ENCODE peak calls at places on chromosomes 7 and 10, in ten cellular contexts. G is occipital lobe; H is hypothalamus; C is fibroblast of the conjunctiva; E is DMS153; A is sciatic nerve; S is stimulated activated CD4-positive, alpha-beta T cell treated with anti-CD3 and anti-CD28 coated beads, TNF-alpha, amount 100 ng/mL, for 24 hours; B is IMR-90; J is glutamatergic neuron; T is ELR. I is an unnamed sample.

GRCh38 chr10:785539-786214 is 96.2 kb upstream of the DIP2C start:
- DNase-seq in G (no peak), B (no peak), J (no peak), A (no peak), H (no peak), C (no peak), T (no peak), S (no peak), E (no peak), I (no peak)

GRCh38 chr10:13340626-13341370 is 7.3 kb downstream of the SEPHS1 start:
- DNase-seq in E (no peak), B (no peak), J (no peak), A (no peak), C (no peak), H (no peak), G (no peak), S (no peak), T (no peak), I (no peak)

GRCh38 chr10:7306147-7306546 is 104.7 kb downstream of the SFMBT2 start:
- DNase-seq in S (no peak), G (no peak), C (no peak), H (no peak), A (no peak), E (no peak), B (peak), T (no peak), J (no peak), I (no peak)

GRCh38 chr10:104246981-104247380 is 7.7 kb upstream of the GSTO1 start:
- DNase-seq in C (peak), A (no peak), B (peak), J (no peak), G (no peak), H (no peak), E (no peak), T (peak), S (no peak), I (no peak)

GRCh38 chr10:5291501-5292195 is 73.1 kb upstream of the UCN3 start:
- DNase-seq in J (no peak), S (no peak), T (peak), A (no peak), G (no peak), C (peak), H (no peak), B (peak), E (peak), I (no peak)

GRCh38 chr10:105742923-105743322 is 1101.8 kb downstream of the SORCS3 start:
- DNase-seq in H (no peak), T (no peak), J (no peak), B (no peak), E (no peak), A (no peak), C (no peak), S (no peak), G (no peak), I (no peak)

GRCh38 chr10:16993186-16993585 is 136.4 kb downstream of the CUBN start:
- DNase-seq in E (no peak), T (no peak), C (no peak), J (no peak), S (no peak), H (no peak), B (no peak), A (no peak), G (no peak), I (no peak)

GRCh38 chr10:129773359-129773990 is 190.6 kb downstream of the EBF3 start:
- DNase-seq in B (no peak), G (no peak), E (no peak), H (no peak), T (no peak), S (no peak), J (no peak), A (peak), C (no peak), I (no peak)

GRCh38 chr10:102395677-102396197 is at the start of gene NFKB2:
- DNase-seq in T (no peak), H (no peak), C (no peak), A (no peak), J (no peak), B (no peak), G (no peak), E (no peak), S (no peak), I (no peak)

GRCh38 chr7:17530741-17531417 is 232.4 kb downstream of the AHR start:
- DNase-seq in A (no peak), E (no peak), G (no peak), S (no peak), B (peak), C (no peak), J (no peak), H (no peak), T (peak), I (no peak)

GRCh38 chr10:49382826-49383225 is 13.1 kb downstream of the DRGX start:
- DNase-seq in E (no peak), T (no peak), B (no peak), A (no peak), G (no peak), J (no peak), H (no peak), S (no peak), C (no peak), I (no peak)

GRCh38 chr7:148084138-148084537 is 506.4 kb upstream of the C7orf33 start:
- DNase-seq in J (peak), T (peak), E (peak), S (no peak), B (peak), G (peak), C (peak), A (peak), H (peak), I (peak)

GRCh38 chr10:46031648-46032532 is 1.5 kb upstream of the NCOA4 start:
- DNase-seq in H (no peak), S (no peak), G (no peak), C (no peak), A (no peak), E (no peak), B (no peak), J (no peak), T (no peak), I (no peak)

GRCh38 chr7:94008537-94008936 is 4.4 kb upstream of the BET1 start:
- DNase-seq in H (no peak), A (no peak), S (no peak), J (no peak), T (peak), E (no peak), G (no peak), C (no peak), B (peak), I (no peak)